ENCODE peak calls at places on chromosomes 1 and 21, in eight cellular contexts. T is fibroblast of pulmonary artery; Y is right lobe of liver; Z is transverse colon; P is brain microvascular endothelial cell; G is BJ; L is bronchial epithelial cell; A is CD8-positive, alpha-beta T cell. W is an unnamed sample.

GRCh38 chr21:27681841-27682240 is 715.0 kb upstream of the ADAMTS5 start:
- DNase-seq in T (peak; percentile 54), Y (no peak), Z (no peak), P (peak; percentile 9), G (no peak), L (peak; percentile 58), A (no peak), W (no peak)

GRCh38 chr1:230643887-230644286 is 1.6 kb downstream of the COG2 start:
- DNase-seq in T (peak; percentile 38), Y (no peak), Z (peak; percentile 10), P (peak; percentile 57), G (no peak), L (no peak), A (no peak), W (no peak)

GRCh38 chr1:1777950-1778826 is at the start of gene NADK:
- DNase-seq in T (peak; percentile 50), Y (peak; percentile 79), Z (peak; percentile 70), P (no peak), G (no peak), L (no peak), A (peak; percentile 64), W (no peak)

GRCh38 chr1:225651376-225651871 is 1.5 kb downstream of the ENAH start:
- DNase-seq in T (peak; percentile 58), Y (no peak), Z (no peak), P (no peak), G (no peak), L (peak; percentile 47), A (no peak), W (no peak)

GRCh38 chr1:20399196-20399595 is 86.8 kb downstream of the CAMK2N1 start:
- DNase-seq in T (no peak), Y (no peak), Z (no peak), P (no peak), G (no peak), L (no peak), A (no peak), W (peak; percentile 59)

GRCh38 chr1:18240906-18241305 is 133.3 kb downstream of the IGSF21 start:
- DNase-seq in T (no peak), Y (no peak), Z (peak; percentile 40), P (no peak), G (no peak), L (no peak), A (no peak), W (peak; percentile 11)

GRCh38 chr1:109213345-109213823 is 334 bp upstream of the SARS1 start:
- DNase-seq in T (no peak), Y (no peak), Z (no peak), P (no peak), G (no peak), L (no peak), A (no peak), W (no peak)

GRCh38 chr1:55197106-55197505 is 18.1 kb downstream of the USP24 start:
- DNase-seq in T (no peak), Y (no peak), Z (no peak), P (no peak), G (no peak), L (no peak), A (no peak), W (no peak)

GRCh38 chr1:169144941-169145626 is 38.6 kb downstream of the ATP1B1 start:
- DNase-seq in T (no peak), Y (peak; percentile 71), Z (no peak), P (no peak), G (no peak), L (no peak), A (no peak), W (no peak)

GRCh38 chr1:225933072-225933471 is 7.9 kb downstream of the LEFTY2 start:
- DNase-seq in T (peak; percentile 57), Y (no peak), Z (no peak), P (peak; percentile 81), G (no peak), L (peak; percentile 86), A (no peak), W (no peak)

GRCh38 chr1:156195853-156196252 is 1.9 kb downstream of the SLC25A44 start:
- DNase-seq in T (no peak), Y (no peak), Z (no peak), P (no peak), G (no peak), L (no peak), A (no peak), W (no peak)

GRCh38 chr1:235998812-235999211 is 66.1 kb downstream of the NID1 start:
- DNase-seq in T (no peak), Y (no peak), Z (no peak), P (no peak), G (no peak), L (no peak), A (peak; percentile 56), W (no peak)

GRCh38 chr1:247482747-247483146 is 24.8 kb upstream of the OR2B11 start:
- DNase-seq in T (no peak), Y (no peak), Z (no peak), P (no peak), G (peak; percentile 2), L (peak; percentile 42), A (no peak), W (no peak)

GRCh38 chr1:42735056-42735455 is 5.0 kb downstream of the CLDN19 start:
- DNase-seq in T (no peak), Y (no peak), Z (no peak), P (no peak), G (no peak), L (no peak), A (no peak), W (no peak)

GRCh38 chr1:42735477-42736105 is 4.4 kb downstream of the CLDN19 start:
- DNase-seq in T (no peak), Y (no peak), Z (peak; percentile 49), P (no peak), G (no peak), L (peak; percentile 82), A (no peak), W (no peak)

GRCh38 chr1:42736571-42737200 is 3.4 kb downstream of the CLDN19 start:
- DNase-seq in T (no peak), Y (no peak), Z (no peak), P (no peak), G (no peak), L (no peak), A (no peak), W (no peak)

GRCh38 chr1:42737257-42737656 is 2.8 kb downstream of the CLDN19 start:
- DNase-seq in T (no peak), Y (peak; percentile 64), Z (peak; percentile 67), P (no peak), G (no peak), L (peak; percentile 59), A (no peak), W (no peak)

GRCh38 chr1:42736152-42736551 is 3.9 kb downstream of the CLDN19 start:
- DNase-seq in T (peak; percentile 43), Y (no peak), Z (peak; percentile 74), P (no peak), G (no peak), L (peak; percentile 51), A (no peak), W (no peak)
- TF ChIP-seq CTCF in T (peak; percentile 49), Y (no peak), Z (no peak), P (peak; percentile 65), G (peak; percentile 44), L (peak; percentile 70), A (no peak), W (peak; percentile 52)

GRCh38 chr1:157994081-157994581 is 686 bp downstream of the KIRREL1 start:
- DNase-seq in T (no peak), Y (no peak), Z (no peak), P (no peak), G (no peak), L (no peak), A (no peak), W (no peak)

GRCh38 chr1:157994704-157995540 is 1.5 kb downstream of the KIRREL1 start:
- DNase-seq in T (peak; percentile 38), Y (no peak), Z (peak; percentile 20), P (no peak), G (no peak), L (peak; percentile 32), A (no peak), W (no peak)

GRCh38 chr1:157992031-157992568 is 1.3 kb upstream of the KIRREL1 start:
- DNase-seq in T (peak; percentile 74), Y (peak; percentile 55), Z (peak; percentile 67), P (peak; percentile 63), G (no peak), L (peak; percentile 53), A (peak; percentile 40), W (no peak)

GRCh38 chr1:157993179-157994080 is at the start of gene KIRREL1:
- DNase-seq in T (peak; percentile 74), Y (no peak), Z (peak; percentile 50), P (peak; percentile 56), G (no peak), L (no peak), A (no peak), W (no peak)

DNA sequence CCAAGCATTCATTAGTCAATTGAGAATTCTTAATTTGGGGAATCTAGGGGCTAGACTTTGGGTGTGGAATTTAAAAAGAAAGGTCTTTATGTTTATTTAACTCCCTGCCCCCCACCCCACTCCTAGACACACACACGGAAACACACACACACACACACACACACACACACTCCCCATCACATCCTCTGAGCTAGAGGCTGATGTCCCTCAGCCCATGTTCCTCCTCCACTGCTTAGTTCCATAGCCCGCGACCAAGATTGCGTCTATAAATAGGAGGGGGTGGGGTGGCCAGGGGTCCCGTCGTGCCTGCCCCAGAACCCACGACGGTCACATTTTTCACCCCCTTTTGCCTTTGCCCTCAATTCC is 649 bp upstream of the KIRREL1 start:
- DNase-seq in T (peak; percentile 55), Y (no peak), Z (no peak), P (no peak), G (no peak), L (no peak), A (no peak), W (no peak)
- TF ChIP-seq CTCF in T (no peak), Y (no peak), Z (no peak), P (no peak), G (no peak), L (no peak), A (no peak), W (no peak)

DNA sequence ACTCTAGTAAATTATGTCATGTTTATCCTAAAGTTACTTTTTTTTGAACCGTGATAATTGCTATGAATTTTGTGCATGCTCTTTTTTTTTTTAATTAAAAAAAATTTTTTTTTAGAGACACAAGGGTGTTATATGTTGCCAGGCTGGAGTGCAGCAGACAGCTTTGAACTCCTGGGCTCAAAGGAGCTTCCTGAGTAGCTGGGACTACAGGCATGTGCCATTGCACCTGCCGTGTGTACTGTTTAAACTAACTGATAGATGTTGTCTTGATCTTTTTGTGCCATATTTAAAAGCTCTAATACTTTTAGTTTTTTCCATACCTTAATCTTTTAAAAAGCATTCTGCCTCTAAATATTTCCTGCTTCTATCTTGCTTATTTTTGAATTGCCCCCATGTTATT is 60.7 kb downstream of the KIF1B start:
- DNase-seq in T (no peak), Y (no peak), Z (no peak), P (no peak), G (no peak), L (no peak), A (no peak), W (no peak)
- TF ChIP-seq CTCF in T (no peak), Y (no peak), Z (no peak), P (no peak), G (no peak), L (no peak), A (no peak), W (no peak)

DNA sequence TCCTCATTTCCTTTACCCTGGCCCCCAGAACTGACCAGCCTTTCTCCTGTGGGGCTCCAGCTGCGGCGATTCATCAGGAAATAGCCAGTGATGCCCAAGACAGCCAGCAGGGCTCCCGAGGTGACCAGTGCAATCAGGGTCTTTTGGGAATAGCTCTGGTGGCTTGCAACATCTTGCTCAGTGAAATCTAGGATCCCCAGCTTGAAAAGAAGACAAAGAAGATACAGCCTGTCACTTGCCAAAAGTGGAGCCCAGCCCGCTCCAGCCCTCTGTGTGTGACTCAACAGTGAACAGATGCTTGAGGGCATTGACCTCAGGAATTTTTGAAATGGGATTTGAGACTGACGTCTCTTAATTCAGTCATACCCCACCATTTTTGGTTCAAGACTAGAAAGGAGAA is 22.3 kb downstream of the CD34 start:
- DNase-seq in T (peak; percentile 56), Y (no peak), Z (no peak), P (peak; percentile 23), G (peak; percentile 32), L (peak; percentile 39), A (no peak), W (no peak)
- TF ChIP-seq CTCF in T (peak; percentile 20), Y (no peak), Z (no peak), P (peak; percentile 44), G (peak; percentile 29), L (no peak), A (no peak), W (no peak)

W was measured in chondrocyte.